ENCODE peak calls at places on chromosome 13, in ten cellular contexts. R, Z, F, U, J, S, G, C, B and X are unnamed samples.

GRCh38 chr13:63156816-63157215 is 1741.2 kb upstream of the PCDH20 start:
- DNase-seq in S (no peak), Z (no peak), U (no peak), F (no peak), G (no peak), R (no peak), B (no peak), J (no peak), C (no peak), X (no peak)

GRCh38 chr13:87035538-87035937 is 635.6 kb upstream of the SLITRK5 start:
- DNase-seq in C (no peak), F (no peak), R (no peak), S (no peak), G (no peak), U (no peak), B (no peak), J (no peak), Z (no peak), X (no peak)

GRCh38 chr13:26557393-26558073 is at the start of gene WASF3:
- DNase-seq in U (no peak), J (peak), F (peak), G (peak), C (peak), Z (peak), B (peak), R (peak), S (peak), X (peak)

GRCh38 chr13:76440568-76440967 is 445.6 kb downstream of the KCTD12 start:
- DNase-seq in G (no peak), F (no peak), R (no peak), J (no peak), B (no peak), C (no peak), Z (no peak), U (no peak), S (no peak), X (no peak)

GRCh38 chr13:80069374-80069773 is 271.6 kb downstream of the SPRY2 start:
- DNase-seq in G (no peak), R (no peak), B (no peak), Z (no peak), S (no peak), C (no peak), J (no peak), U (no peak), F (no peak), X (no peak)

GRCh38 chr13:100512422-100512821 is 76.2 kb downstream of the GGACT start:
- DNase-seq in J (no peak), Z (no peak), C (peak), F (no peak), G (no peak), S (no peak), B (no peak), R (no peak), U (no peak), X (no peak)

GRCh38 chr13:71864981-71865857 is 1.8 kb downstream of the DACH1 start:
- DNase-seq in U (no peak), J (peak), B (peak), R (peak), F (no peak), C (no peak), Z (peak), S (peak), G (no peak), X (peak)

GRCh38 chr13:23271331-23271730 is 90.6 kb downstream of the SGCG start:
- DNase-seq in S (no peak), C (no peak), R (no peak), G (no peak), Z (no peak), J (no peak), B (no peak), F (no peak), U (no peak), X (no peak)

GRCh38 chr13:105441406-105441805 is 1094.1 kb downstream of the EFNB2 start:
- DNase-seq in J (no peak), R (no peak), U (no peak), G (no peak), B (no peak), S (no peak), C (no peak), F (no peak), Z (no peak), X (no peak)

GRCh38 chr13:83879431-83880171 is 2.7 kb downstream of the SLITRK1 start:
- DNase-seq in S (no peak), J (no peak), F (no peak), G (no peak), C (no peak), B (peak), Z (no peak), U (no peak), R (peak), X (no peak)

GRCh38 chr13:112354330-112355273 is 21.6 kb upstream of the SPACA7 start:
- DNase-seq in C (no peak), G (no peak), S (peak), R (no peak), J (no peak), Z (no peak), B (no peak), F (no peak), U (no peak), X (no peak)

GRCh38 chr13:111503905-111504695 is 183.7 kb downstream of the TEX29 start:
- DNase-seq in U (no peak), S (no peak), J (peak), G (peak), C (no peak), F (no peak), Z (no peak), R (no peak), B (no peak), X (no peak)

GRCh38 chr13:77829963-77830362 is 88.7 kb downstream of the EDNRB start:
- DNase-seq in G (no peak), R (no peak), J (no peak), U (no peak), Z (no peak), F (no peak), C (no peak), B (no peak), S (no peak), X (no peak)

GRCh38 chr13:114122591-114123211 is 9.7 kb downstream of the RASA3 start:
- DNase-seq in J (no peak), Z (no peak), B (no peak), F (no peak), S (no peak), R (no peak), U (no peak), G (no peak), C (no peak), X (no peak)

GRCh38 chr13:48858523-48858922 is 117.2 kb upstream of the FNDC3A start:
- DNase-seq in R (no peak), F (no peak), S (no peak), U (no peak), C (no peak), B (no peak), Z (no peak), J (no peak), G (no peak), X (no peak)

GRCh38 chr13:20826810-20827560 is 53.2 kb upstream of the EEF1AKMT1 start:
- DNase-seq in C (no peak), G (no peak), Z (no peak), F (no peak), S (no peak), J (no peak), R (no peak), U (no peak), B (no peak), X (no peak)

GRCh38 chr13:40189885-40190655 is 476.4 kb downstream of the FOXO1 start:
- DNase-seq in J (no peak), U (no peak), B (no peak), C (no peak), Z (no peak), R (no peak), S (no peak), G (peak), F (no peak), X (no peak)

GRCh38 chr13:97879646-97880297 is 73.7 kb upstream of the IPO5 start:
- DNase-seq in J (no peak), S (no peak), G (no peak), F (no peak), C (peak), B (no peak), R (no peak), Z (no peak), U (no peak), X (peak)

GRCh38 chr13:72101768-72102400 is 234.9 kb upstream of the DACH1 start:
- DNase-seq in C (no peak), Z (no peak), F (no peak), G (no peak), R (no peak), S (no peak), J (no peak), U (no peak), B (no peak), X (no peak)

GRCh38 chr13:62320129-62320724 is 904.6 kb upstream of the PCDH20 start:
- DNase-seq in R (no peak), Z (peak), C (peak), G (no peak), F (peak), U (no peak), J (no peak), S (no peak), B (no peak), X (no peak)

GRCh38 chr13:21583496-21583895 is 20.5 kb downstream of the MICU2 start:
- DNase-seq in R (no peak), Z (no peak), G (no peak), F (no peak), S (no peak), B (peak), J (no peak), C (peak), U (no peak), X (peak)